ENCODE peak calls at places on chromosomes 12 and 14, in ten cellular contexts. One of them, this sample, is unnamed.

GRCh38 chr14:23125006-23125405 is 6.0 kb upstream of the CEBPE start:
- DNase-seq in T-helper 1 cell: no peak
- DNase-seq in stimulated activated CD4-positive, alpha-beta T cell treated with anti-CD3 and anti-CD28 coated beads, TNF-alpha, amount 100 ng/mL, for 1 hour: no peak
- DNase-seq in non-pigmented ciliary epithelial cell: no peak
- DNase-seq in endothelial cell: no peak
- DNase-seq in Kasumi-1: no peak
- DNase-seq in NCI-H1092: no peak
- DNase-seq in cardiac fibroblast: no peak
- DNase-seq in GM06990: no peak
- DNase-seq in prostate gland: no peak
- DNase-seq in this sample: no peak

GRCh38 chr14:37753459-37753858 is 158.0 kb downstream of the TTC6 start:
- DNase-seq in GM06990: no peak
- DNase-seq in stimulated activated CD4-positive, alpha-beta T cell treated with anti-CD3 and anti-CD28 coated beads, TNF-alpha, amount 100 ng/mL, for 1 hour: no peak
- DNase-seq in prostate gland: no peak
- DNase-seq in Kasumi-1: no peak
- DNase-seq in cardiac fibroblast: no peak
- DNase-seq in T-helper 1 cell: no peak
- DNase-seq in non-pigmented ciliary epithelial cell: no peak
- DNase-seq in NCI-H1092: no peak
- DNase-seq in endothelial cell: no peak
- DNase-seq in this sample: no peak

GRCh38 chr12:52847335-52848102 is 1.3 kb downstream of the KRT78 start:
- DNase-seq in T-helper 1 cell: no peak
- DNase-seq in Kasumi-1: no peak
- DNase-seq in prostate gland: no peak
- DNase-seq in NCI-H1092: no peak
- DNase-seq in endothelial cell: no peak
- DNase-seq in GM06990: no peak
- DNase-seq in non-pigmented ciliary epithelial cell: no peak
- DNase-seq in stimulated activated CD4-positive, alpha-beta T cell treated with anti-CD3 and anti-CD28 coated beads, TNF-alpha, amount 100 ng/mL, for 1 hour: no peak
- DNase-seq in cardiac fibroblast: peak; percentile 36
- DNase-seq in this sample: no peak

GRCh38 chr14:99273724-99274345 is 1.8 kb upstream of the BCL11B start:
- DNase-seq in stimulated activated CD4-positive, alpha-beta T cell treated with anti-CD3 and anti-CD28 coated beads, TNF-alpha, amount 100 ng/mL, for 1 hour: no peak
- DNase-seq in non-pigmented ciliary epithelial cell: no peak
- DNase-seq in NCI-H1092: no peak
- DNase-seq in T-helper 1 cell: no peak
- DNase-seq in endothelial cell: no peak
- DNase-seq in GM06990: no peak
- DNase-seq in cardiac fibroblast: no peak
- DNase-seq in Kasumi-1: no peak
- DNase-seq in prostate gland: no peak
- DNase-seq in this sample: no peak

GRCh38 chr12:79262938-79263337 is 398.4 kb downstream of the SYT1 start:
- DNase-seq in cardiac fibroblast: no peak
- DNase-seq in stimulated activated CD4-positive, alpha-beta T cell treated with anti-CD3 and anti-CD28 coated beads, TNF-alpha, amount 100 ng/mL, for 1 hour: no peak
- DNase-seq in GM06990: no peak
- DNase-seq in T-helper 1 cell: no peak
- DNase-seq in prostate gland: no peak
- DNase-seq in Kasumi-1: no peak
- DNase-seq in NCI-H1092: no peak
- DNase-seq in endothelial cell: no peak
- DNase-seq in non-pigmented ciliary epithelial cell: no peak
- DNase-seq in this sample: no peak

GRCh38 chr12:126483145-126484068 is 1418.2 kb downstream of the AACS start:
- DNase-seq in prostate gland: no peak
- DNase-seq in T-helper 1 cell: no peak
- DNase-seq in endothelial cell: no peak
- DNase-seq in non-pigmented ciliary epithelial cell: peak; percentile 55
- DNase-seq in cardiac fibroblast: peak; percentile 65
- DNase-seq in NCI-H1092: no peak
- DNase-seq in GM06990: no peak
- DNase-seq in stimulated activated CD4-positive, alpha-beta T cell treated with anti-CD3 and anti-CD28 coated beads, TNF-alpha, amount 100 ng/mL, for 1 hour: no peak
- DNase-seq in Kasumi-1: no peak
- DNase-seq in this sample: no peak

GRCh38 chr14:31508140-31508539 is 20.3 kb upstream of the GPR33 start:
- DNase-seq in prostate gland: no peak
- DNase-seq in GM06990: no peak
- DNase-seq in NCI-H1092: no peak
- DNase-seq in stimulated activated CD4-positive, alpha-beta T cell treated with anti-CD3 and anti-CD28 coated beads, TNF-alpha, amount 100 ng/mL, for 1 hour: no peak
- DNase-seq in Kasumi-1: no peak
- DNase-seq in cardiac fibroblast: no peak
- DNase-seq in non-pigmented ciliary epithelial cell: no peak
- DNase-seq in endothelial cell: no peak
- DNase-seq in T-helper 1 cell: no peak
- DNase-seq in this sample: no peak

GRCh38 chr12:88627501-88627900 is 47.2 kb upstream of the KITLG start:
- DNase-seq in endothelial cell: no peak
- DNase-seq in T-helper 1 cell: no peak
- DNase-seq in GM06990: no peak
- DNase-seq in prostate gland: no peak
- DNase-seq in Kasumi-1: no peak
- DNase-seq in cardiac fibroblast: peak; percentile 40
- DNase-seq in stimulated activated CD4-positive, alpha-beta T cell treated with anti-CD3 and anti-CD28 coated beads, TNF-alpha, amount 100 ng/mL, for 1 hour: no peak
- DNase-seq in NCI-H1092: no peak
- DNase-seq in non-pigmented ciliary epithelial cell: no peak
- DNase-seq in this sample: no peak

GRCh38 chr12:38890102-38890501 is 15.3 kb downstream of the CPNE8 start:
- DNase-seq in stimulated activated CD4-positive, alpha-beta T cell treated with anti-CD3 and anti-CD28 coated beads, TNF-alpha, amount 100 ng/mL, for 1 hour: no peak
- DNase-seq in prostate gland: no peak
- DNase-seq in T-helper 1 cell: no peak
- DNase-seq in GM06990: no peak
- DNase-seq in non-pigmented ciliary epithelial cell: no peak
- DNase-seq in endothelial cell: no peak
- DNase-seq in cardiac fibroblast: no peak
- DNase-seq in Kasumi-1: no peak
- DNase-seq in NCI-H1092: no peak
- DNase-seq in this sample: peak; percentile 58

GRCh38 chr12:100197486-100197885 is 3.1 kb upstream of the ACTR6 start:
- DNase-seq in cardiac fibroblast: no peak
- DNase-seq in endothelial cell: no peak
- DNase-seq in NCI-H1092: no peak
- DNase-seq in non-pigmented ciliary epithelial cell: no peak
- DNase-seq in GM06990: no peak
- DNase-seq in T-helper 1 cell: no peak
- DNase-seq in prostate gland: no peak
- DNase-seq in stimulated activated CD4-positive, alpha-beta T cell treated with anti-CD3 and anti-CD28 coated beads, TNF-alpha, amount 100 ng/mL, for 1 hour: no peak
- DNase-seq in Kasumi-1: no peak
- DNase-seq in this sample: peak; percentile 20

GRCh38 chr14:99393059-99393655 is 87.5 kb downstream of the SETD3 start:
- DNase-seq in Kasumi-1: peak; percentile 65
- DNase-seq in prostate gland: no peak
- DNase-seq in T-helper 1 cell: no peak
- DNase-seq in cardiac fibroblast: peak; percentile 51
- DNase-seq in non-pigmented ciliary epithelial cell: no peak
- DNase-seq in stimulated activated CD4-positive, alpha-beta T cell treated with anti-CD3 and anti-CD28 coated beads, TNF-alpha, amount 100 ng/mL, for 1 hour: no peak
- DNase-seq in GM06990: no peak
- DNase-seq in NCI-H1092: no peak
- DNase-seq in endothelial cell: peak; percentile 63
- DNase-seq in this sample: no peak

GRCh38 chr14:50501642-50502041 is 30.7 kb downstream of the MAP4K5 start:
- DNase-seq in prostate gland: no peak
- DNase-seq in cardiac fibroblast: peak; percentile 51
- DNase-seq in GM06990: no peak
- DNase-seq in T-helper 1 cell: no peak
- DNase-seq in Kasumi-1: no peak
- DNase-seq in endothelial cell: no peak
- DNase-seq in stimulated activated CD4-positive, alpha-beta T cell treated with anti-CD3 and anti-CD28 coated beads, TNF-alpha, amount 100 ng/mL, for 1 hour: no peak
- DNase-seq in non-pigmented ciliary epithelial cell: peak; percentile 67
- DNase-seq in NCI-H1092: no peak
- DNase-seq in this sample: no peak

GRCh38 chr14:105013150-105013787 is 7.6 kb downstream of the CDCA4 start:
- DNase-seq in Kasumi-1: no peak
- DNase-seq in NCI-H1092: no peak
- DNase-seq in GM06990: no peak
- DNase-seq in cardiac fibroblast: no peak
- DNase-seq in stimulated activated CD4-positive, alpha-beta T cell treated with anti-CD3 and anti-CD28 coated beads, TNF-alpha, amount 100 ng/mL, for 1 hour: no peak
- DNase-seq in prostate gland: no peak
- DNase-seq in endothelial cell: no peak
- DNase-seq in T-helper 1 cell: no peak
- DNase-seq in non-pigmented ciliary epithelial cell: no peak
- DNase-seq in this sample: no peak